ENCODE peak calls at places on chromosomes 1 and 21, in six cellular contexts. R, Y, I, K, O and F are unnamed samples.

GRCh38 chr1:115134850-115135484 is 45.7 kb upstream of the TSPAN2 start:
- DNase-seq in K (no peak), R (peak; percentile 56), Y (peak; percentile 88), O (no peak), I (no peak), F (no peak)

GRCh38 chr1:221663321-221663720 is 78.6 kb downstream of the DUSP10 start:
- DNase-seq in I (no peak), R (no peak), K (no peak), O (no peak), Y (peak; percentile 70), F (no peak)

GRCh38 chr1:4127595-4128140 is 227.6 kb upstream of the C1orf174 start:
- DNase-seq in O (no peak), I (no peak), Y (no peak), R (no peak), K (no peak), F (no peak)

GRCh38 chr21:25967566-25968438 is 202.8 kb downstream of the APP start:
- DNase-seq in O (no peak), Y (peak; percentile 25), R (no peak), I (no peak), K (no peak), F (no peak)

GRCh38 chr1:244353572-244354091 is 98.1 kb downstream of the ADSS2 start:
- DNase-seq in Y (peak; percentile 95), K (no peak), O (peak; percentile 31), R (peak; percentile 91), I (no peak), F (no peak)

GRCh38 chr1:163307479-163308171 is 14.1 kb upstream of the NUF2 start:
- DNase-seq in I (no peak), K (no peak), O (no peak), Y (peak; percentile 94), R (no peak), F (no peak)

GRCh38 chr1:244191581-244191980 is 140.5 kb downstream of the ZBTB18 start:
- DNase-seq in K (no peak), I (no peak), Y (no peak), R (no peak), O (no peak), F (no peak)

GRCh38 chr1:117146570-117147340 is 25.2 kb upstream of the TRIM45 start:
- DNase-seq in Y (peak; percentile 97), R (peak; percentile 59), K (no peak), I (no peak), O (no peak), F (no peak)

GRCh38 chr1:213287987-213288386 is 236.9 kb downstream of the RPS6KC1 start:
- DNase-seq in I (no peak), K (no peak), R (no peak), O (no peak), Y (no peak), F (no peak)

GRCh38 chr1:190479028-190479427 is 1.4 kb upstream of the BRINP3 start:
- DNase-seq in R (no peak), O (no peak), I (no peak), Y (peak; percentile 20), K (no peak), F (no peak)

GRCh38 chr1:156693858-156694562 is 11.4 kb downstream of the CRABP2 start:
- DNase-seq in K (no peak), I (peak; percentile 40), Y (no peak), O (no peak), R (no peak), F (no peak)

GRCh38 chr1:180920702-180921101 is 8.0 kb downstream of the KIAA1614 start:
- DNase-seq in O (no peak), K (no peak), R (no peak), Y (no peak), I (no peak), F (no peak)

GRCh38 chr1:155485222-155485621 is 77.4 kb downstream of the ASH1L start:
- DNase-seq in O (no peak), R (no peak), Y (no peak), I (no peak), K (no peak), F (no peak)

GRCh38 chr1:90719321-90720136 is 2.4 kb upstream of the BARHL2 start:
- DNase-seq in Y (no peak), I (peak; percentile 24), R (no peak), K (no peak), O (no peak), F (no peak)

GRCh38 chr1:90720137-90720636 is 3.1 kb upstream of the BARHL2 start:
- DNase-seq in I (no peak), R (no peak), Y (no peak), O (no peak), K (no peak), F (no peak)

GRCh38 chr1:90723561-90724108 is 6.5 kb upstream of the BARHL2 start:
- DNase-seq in R (no peak), I (peak; percentile 78), K (no peak), O (peak; percentile 95), Y (no peak), F (no peak)

GRCh38 chr1:90722874-90723273 is 5.8 kb upstream of the BARHL2 start:
- DNase-seq in K (no peak), R (no peak), Y (no peak), I (no peak), O (no peak), F (no peak)

DNA sequence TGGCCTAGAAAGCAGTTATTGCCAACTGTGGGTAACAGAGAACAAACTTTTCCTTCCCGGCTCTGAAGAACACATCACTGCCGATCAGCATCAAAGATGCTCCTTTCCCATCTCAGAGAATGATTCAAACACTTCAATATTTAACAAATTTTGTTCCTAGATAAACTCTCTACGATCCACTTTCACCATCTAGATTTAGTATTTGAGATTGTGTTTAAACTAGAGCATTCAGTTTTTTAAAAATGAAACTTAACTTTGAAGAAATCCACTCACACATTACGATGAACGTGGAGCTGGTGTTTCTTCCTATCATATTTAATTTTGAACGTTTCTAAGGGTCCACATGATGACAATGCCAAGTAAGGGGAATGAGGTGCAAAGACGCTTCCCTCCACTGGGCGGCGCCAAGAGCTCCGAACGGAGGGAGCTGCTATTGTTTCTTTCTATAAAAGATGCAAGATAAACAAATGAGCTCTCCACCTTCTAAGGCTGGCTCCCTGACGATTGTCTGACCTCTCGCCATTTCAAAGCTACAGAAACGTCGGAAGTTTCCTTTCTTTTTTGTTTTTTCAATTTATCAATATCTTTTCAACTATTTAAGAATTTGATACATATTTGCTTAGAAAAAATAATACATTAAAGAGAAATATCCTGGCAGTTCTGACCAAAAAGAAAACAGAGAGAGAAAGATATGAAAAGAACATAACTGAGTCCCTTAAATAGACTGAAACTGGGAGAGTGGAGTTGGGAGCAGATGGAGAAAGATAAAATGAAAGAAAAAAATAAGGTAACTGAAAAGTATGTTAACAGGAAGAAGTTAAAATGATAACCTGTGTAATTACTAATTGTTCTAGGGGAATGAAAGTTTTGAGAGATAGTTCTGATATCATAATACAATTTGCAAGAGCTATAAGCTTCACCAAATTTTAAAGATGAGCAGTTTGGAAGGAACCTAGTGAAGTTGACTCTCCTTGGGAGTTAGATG is 4.4 kb upstream of the BARHL2 start:
- DNase-seq in K (peak; percentile 71), R (peak; percentile 11), Y (peak; percentile 25), I (peak; percentile 80), O (peak; percentile 83), F (no peak)
- TF ChIP-seq CTCF in K (peak; percentile 86), R (peak; percentile 92), Y (peak; percentile 95), I (peak; percentile 92), O (peak; percentile 81), F (peak; percentile 83)

GRCh38 chr1:56967900-56968832 is 2.4 kb upstream of the C8B start:
- DNase-seq in K (peak; percentile 54), Y (no peak), I (peak; percentile 73), R (no peak), O (peak; percentile 85), F (no peak)
- TF ChIP-seq CTCF in K (peak; percentile 69), Y (peak; percentile 61), I (peak; percentile 90), R (peak; percentile 74), O (peak; percentile 91), F (peak; percentile 69)

GRCh38 chr1:25581764-25582163 is 34.8 kb upstream of the MAN1C1 start:
- DNase-seq in R (no peak), I (no peak), O (no peak), K (no peak), Y (no peak), F (no peak)

GRCh38 chr1:25579241-25579946 is 36.0 kb downstream of the LDLRAP1 start:
- DNase-seq in Y (no peak), K (no peak), O (no peak), I (no peak), R (no peak), F (no peak)

GRCh38 chr1:25579947-25580309 is 36.5 kb downstream of the LDLRAP1 start:
- DNase-seq in R (no peak), I (no peak), K (no peak), Y (no peak), O (no peak), F (no peak)

GRCh38 chr1:25583519-25584370 is 32.8 kb upstream of the MAN1C1 start:
- DNase-seq in O (no peak), K (no peak), R (no peak), I (no peak), Y (no peak), F (no peak)

DNA sequence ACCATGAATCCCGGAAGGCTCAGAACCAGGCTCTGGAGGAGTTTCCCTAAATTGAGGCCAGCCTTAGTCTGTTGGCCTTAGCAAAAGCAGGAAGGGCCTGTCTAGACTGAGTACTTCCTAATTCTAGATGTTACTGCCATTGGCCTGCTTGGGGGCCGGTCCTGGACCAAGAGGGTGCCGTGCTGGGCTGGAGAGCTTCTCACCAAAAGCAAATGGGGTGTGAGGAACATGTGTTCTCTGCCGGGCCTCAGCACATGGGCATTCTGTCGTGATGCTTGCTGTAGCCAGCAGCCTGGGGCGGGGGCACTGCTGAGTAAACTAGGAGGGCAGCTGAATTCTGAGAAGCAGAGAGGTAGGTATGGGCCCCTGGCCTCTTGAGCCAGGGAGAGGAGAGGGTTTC is 35.7 kb upstream of the MAN1C1 start:
- DNase-seq in R (no peak), K (no peak), Y (no peak), O (peak; percentile 51), I (no peak), F (no peak)
- TF ChIP-seq CTCF in R (no peak), K (no peak), Y (no peak), O (no peak), I (no peak), F (no peak)

GRCh38 chr1:184425449-184426277 is 38.8 kb downstream of the C1orf21 start:
- DNase-seq in O (no peak), I (no peak), K (no peak), R (no peak), Y (no peak), F (no peak)

GRCh38 chr1:184426278-184426674 is 39.4 kb downstream of the C1orf21 start:
- DNase-seq in K (no peak), I (no peak), Y (no peak), O (no peak), R (no peak), F (no peak)

GRCh38 chr1:184427722-184428121 is 40.9 kb downstream of the C1orf21 start:
- DNase-seq in I (no peak), K (no peak), R (no peak), Y (no peak), O (no peak), F (no peak)

GRCh38 chr1:184429342-184429741 is 42.5 kb downstream of the C1orf21 start:
- DNase-seq in R (no peak), O (no peak), Y (no peak), I (no peak), K (no peak), F (no peak)

GRCh38 chr1:184428604-184429003 is 41.8 kb downstream of the C1orf21 start:
- DNase-seq in O (no peak), R (no peak), K (no peak), I (no peak), Y (peak; percentile 2), F (no peak)
- TF ChIP-seq CTCF in O (no peak), R (no peak), K (peak; percentile 22), I (no peak), Y (no peak), F (peak; percentile 22)